ENCODE peak calls at places on chromosomes 16 and 17, in eight cellular contexts. U, L, M, E, G, N, Q and I are unnamed samples.

GRCh38 chr17:8956521-8956920 is 9.0 kb downstream of the PIK3R5 start:
- DNase-seq in G (no peak), N (no peak), E (no peak), M (no peak), L (no peak), Q (no peak), U (no peak), I (peak; percentile 44)

GRCh38 chr17:57502696-57503307 is 242.3 kb downstream of the CCDC182 start:
- DNase-seq in G (no peak), N (no peak), U (no peak), L (no peak), M (no peak), E (no peak), Q (no peak), I (no peak)

GRCh38 chr16:3135120-3135715 is 389 bp downstream of the ZNF213 start:
- DNase-seq in N (no peak), E (no peak), U (no peak), L (no peak), Q (no peak), G (no peak), M (no peak), I (no peak)

GRCh38 chr16:73082608-73083007 is 34.7 kb upstream of the ZFHX3 start:
- DNase-seq in E (peak; percentile 84), L (peak; percentile 72), Q (no peak), M (no peak), G (peak; percentile 52), N (no peak), U (no peak), I (no peak)

GRCh38 chr16:27244363-27244755 is 24.2 kb downstream of the NSMCE1 start:
- DNase-seq in N (peak; percentile 14), G (no peak), M (no peak), Q (no peak), U (no peak), L (peak; percentile 61), E (no peak), I (no peak)

GRCh38 chr16:68564367-68564985 is 25.4 kb downstream of the ZFP90 start:
- DNase-seq in L (no peak), M (no peak), Q (no peak), U (no peak), E (no peak), G (no peak), N (no peak), I (no peak)

GRCh38 chr16:83137326-83137770 is 510.6 kb downstream of the CDH13 start:
- DNase-seq in U (peak; percentile 75), Q (no peak), G (peak; percentile 36), N (no peak), E (peak; percentile 11), M (no peak), L (no peak), I (no peak)

GRCh38 chr16:88326611-88327485 is 55.9 kb upstream of the ZNF469 start:
- DNase-seq in G (no peak), L (no peak), E (no peak), Q (no peak), M (no peak), U (no peak), N (no peak), I (no peak)

DNA sequence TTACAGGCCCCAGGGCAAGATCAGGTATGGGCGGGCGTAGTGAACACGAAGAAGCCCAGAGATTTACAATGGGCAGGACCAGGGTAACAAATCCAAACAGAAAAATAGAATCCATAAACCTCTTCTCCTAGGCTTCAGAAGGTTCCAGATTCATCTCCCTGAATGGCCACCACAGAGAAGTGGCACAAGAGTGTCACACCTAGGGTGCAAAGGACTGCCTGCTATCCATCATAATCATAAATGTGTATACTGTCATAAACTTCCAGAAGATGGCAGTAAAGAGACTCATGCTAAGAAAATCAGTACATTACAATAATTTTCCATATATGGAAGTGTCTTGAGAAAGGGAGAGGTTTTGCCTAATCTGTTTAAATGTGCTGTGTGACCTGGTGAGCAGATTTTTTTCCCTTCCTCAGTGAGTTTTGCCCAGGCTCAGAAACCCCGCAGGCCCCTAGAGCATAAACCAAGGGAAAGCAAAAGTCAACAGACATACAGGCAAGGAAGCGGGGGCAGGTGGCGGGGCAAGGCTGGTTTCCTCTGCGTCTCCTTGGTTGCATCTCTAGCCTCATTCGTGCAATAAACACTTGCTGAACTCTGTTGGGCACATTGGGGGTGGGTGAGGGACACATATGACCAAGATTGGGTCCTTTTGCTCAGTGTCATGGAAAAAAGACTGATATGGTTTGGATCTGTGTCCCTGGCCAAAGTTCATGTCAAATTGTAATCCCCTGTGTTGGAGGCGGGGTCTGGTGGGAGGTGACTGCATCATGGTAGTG is 92.0 kb upstream of the CDH5 start:
- DNase-seq in U (peak; percentile 50), E (no peak), M (no peak), N (no peak), G (peak; percentile 41), Q (peak; percentile 32), L (no peak), I (no peak)
- TF ChIP-seq CTCF in U (peak; percentile 50), E (peak; percentile 31), M (no peak), N (no peak), G (peak; percentile 32), Q (peak; percentile 41), L (peak; percentile 10), I (peak; percentile 29)

GRCh38 chr17:76538941-76539340 is 903 bp upstream of the PRCD start:
- DNase-seq in L (peak; percentile 49), U (no peak), G (peak; percentile 2), Q (no peak), N (no peak), M (no peak), E (no peak), I (no peak)

GRCh38 chr17:76538281-76538931 is 897 bp upstream of the CYGB start:
- DNase-seq in L (peak; percentile 63), N (no peak), G (peak; percentile 21), Q (no peak), E (no peak), M (no peak), U (no peak), I (no peak)

GRCh38 chr17:76540381-76541300 is 797 bp downstream of the PRCD start:
- DNase-seq in L (peak; percentile 94), Q (peak; percentile 93), U (peak; percentile 80), E (peak; percentile 95), M (peak; percentile 54), G (peak; percentile 96), N (peak; percentile 95), I (peak; percentile 62)

GRCh38 chr17:76537578-76538280 is at the start of gene CYGB:
- DNase-seq in U (no peak), L (no peak), G (peak; percentile 64), E (no peak), Q (no peak), M (no peak), N (no peak), I (no peak)

DNA sequence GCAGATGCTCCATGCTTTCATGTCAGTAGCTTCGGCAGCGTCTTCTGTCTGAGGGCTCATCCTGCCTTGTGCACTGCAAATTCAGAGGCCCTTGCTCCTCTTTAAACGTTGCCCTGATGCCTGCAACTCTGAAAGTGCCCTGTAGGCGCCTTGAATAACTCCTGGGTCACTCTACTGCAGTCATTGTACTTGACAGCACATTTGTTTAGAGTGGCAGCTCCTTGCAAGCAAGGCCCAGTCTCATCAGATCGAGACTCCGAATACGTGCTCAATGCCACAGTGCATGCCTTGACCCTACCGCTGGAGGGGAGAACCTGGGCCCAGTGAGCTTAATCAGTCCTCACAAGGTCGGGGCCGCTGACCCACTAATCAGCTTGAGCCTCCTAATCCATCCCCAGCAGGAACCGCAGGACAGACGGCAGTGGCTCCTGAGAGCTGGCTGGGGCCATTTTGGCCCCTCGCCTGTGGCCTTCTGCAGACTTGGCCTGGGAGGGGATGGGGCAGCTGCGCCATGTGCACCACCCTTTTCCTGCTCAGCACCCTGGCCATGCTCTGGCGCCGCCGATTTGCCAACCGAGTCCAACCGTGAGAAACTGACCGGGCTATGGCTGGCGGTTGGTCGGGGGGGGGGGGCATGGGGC is at the start of gene PRCD:
- DNase-seq in N (no peak), L (peak; percentile 59), Q (no peak), G (peak; percentile 3), U (no peak), M (no peak), E (no peak), I (no peak)
- TF ChIP-seq CTCF in N (no peak), L (no peak), Q (peak; percentile 12), G (no peak), U (no peak), M (no peak), E (no peak), I (no peak)

GRCh38 chr17:60600490-60601431 is 768 bp downstream of the PPM1D start:
- DNase-seq in L (peak; percentile 87), Q (peak; percentile 84), G (peak; percentile 91), N (peak; percentile 83), E (peak; percentile 82), U (peak; percentile 80), M (peak; percentile 74), I (peak; percentile 59)

GRCh38 chr17:60602871-60603270 is 2.9 kb downstream of the PPM1D start:
- DNase-seq in E (no peak), N (no peak), M (no peak), U (no peak), L (no peak), Q (no peak), G (no peak), I (no peak)

GRCh38 chr17:60599620-60600489 is at the start of gene PPM1D:
- DNase-seq in N (peak; percentile 100), M (peak; percentile 99), E (peak; percentile 100), L (peak; percentile 99), G (peak; percentile 100), Q (peak; percentile 99), U (peak; percentile 99), I (peak; percentile 100)

GRCh38 chr17:60602385-60602742 is 2.4 kb downstream of the PPM1D start:
- DNase-seq in N (no peak), U (no peak), M (no peak), L (no peak), E (no peak), G (no peak), Q (no peak), I (no peak)

DNA sequence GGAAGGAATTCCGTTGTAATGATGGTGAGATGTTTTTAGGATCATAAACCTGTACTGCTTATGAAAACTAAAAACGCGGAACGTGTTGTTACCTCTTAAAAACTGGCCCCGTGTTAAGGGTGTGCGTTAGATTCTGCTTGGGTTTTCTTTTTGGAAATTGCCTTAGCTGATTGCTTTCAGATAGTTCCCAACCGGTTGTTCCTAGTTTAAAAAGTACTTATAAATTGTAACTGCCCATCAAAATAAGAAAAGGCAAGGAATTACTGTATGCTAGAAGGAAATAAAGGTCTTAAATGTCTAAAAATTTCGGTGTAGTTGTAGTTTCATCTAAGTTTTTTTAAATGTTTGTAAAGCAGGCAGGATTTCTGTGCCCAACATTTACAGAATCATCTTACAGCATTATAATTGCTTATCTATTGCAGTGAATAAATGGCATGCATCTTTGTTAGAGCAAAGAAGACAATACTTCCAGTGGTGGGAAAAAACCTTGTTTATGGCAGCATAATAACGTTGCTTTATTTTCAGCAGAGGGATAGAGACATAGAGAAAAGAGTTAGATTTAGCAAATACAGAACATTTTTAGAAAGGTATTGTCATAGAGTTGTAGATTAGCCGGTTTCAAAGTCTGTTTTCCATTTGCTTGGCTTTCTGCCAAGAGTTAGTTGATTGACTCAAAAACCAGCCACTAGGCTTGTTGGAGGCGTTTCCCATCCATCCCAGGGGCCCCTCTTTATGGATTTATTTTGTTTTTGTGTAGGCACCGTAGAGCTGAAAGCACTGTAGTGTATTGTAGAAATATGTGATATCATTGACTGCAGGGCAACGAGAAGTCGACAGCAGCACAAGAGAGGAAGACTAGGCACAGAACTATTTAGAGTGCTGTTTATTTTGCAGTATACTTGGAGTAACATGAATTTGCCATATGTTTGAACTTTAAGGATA is 1.7 kb downstream of the PPM1D start:
- DNase-seq in L (no peak), Q (peak; percentile 60), M (no peak), U (peak; percentile 74), G (peak; percentile 91), N (peak; percentile 70), E (peak; percentile 76), I (peak; percentile 54)
- TF ChIP-seq CTCF in L (no peak), Q (no peak), M (no peak), U (no peak), G (no peak), N (no peak), E (peak; percentile 55), I (no peak)

GRCh38 chr17:1147664-1148063 is 32.1 kb downstream of the ABR start:
- DNase-seq in G (peak; percentile 79), N (no peak), E (peak; percentile 64), U (peak; percentile 26), L (no peak), Q (peak; percentile 71), M (no peak), I (no peak)
- TF ChIP-seq CTCF in G (peak; percentile 48), N (no peak), E (peak; percentile 40), U (peak; percentile 42), L (peak; percentile 55), Q (peak; percentile 68), M (no peak), I (no peak)